ENCODE peak calls at places on chromosome 1, in four cellular contexts. B is RWPE1; D is NCI-H1092; V is stimulated activated CD4-positive, alpha-beta T cell treated with anti-CD3 and anti-CD28 coated beads, Interleukin-4, amount 100 ng/mL, for 48 hours. M is an unnamed sample.

GRCh38 chr1:4107291-4107690 is 207.2 kb upstream of the C1orf174 start:
- DNase-seq in D (no peak), B (no peak), V (no peak), M (no peak)

GRCh38 chr1:211687462-211688215 is 12.2 kb upstream of the NEK2 start:
- DNase-seq in B (no peak), V (no peak), D (no peak), M (no peak)

GRCh38 chr1:28437924-28438699 is 67.7 kb upstream of the RCC1 start:
- DNase-seq in B (peak), V (no peak), D (no peak), M (peak)

GRCh38 chr1:5847013-5847654 is 145.1 kb downstream of the NPHP4 start:
- DNase-seq in B (peak), D (no peak), V (peak), M (no peak)

GRCh38 chr1:24416666-24417391 is 1.2 kb downstream of the NIPAL3 start:
- DNase-seq in B (peak), V (no peak), D (no peak), M (no peak)

GRCh38 chr1:42311138-42311537 is 23.9 kb downstream of the FOXJ3 start:
- DNase-seq in V (no peak), B (no peak), D (no peak), M (no peak)

GRCh38 chr1:8583031-8583430 is 234.4 kb downstream of the RERE start:
- DNase-seq in V (no peak), B (no peak), D (no peak), M (no peak)

GRCh38 chr1:109361114-109361513 is 36.6 kb downstream of the SORT1 start:
- DNase-seq in B (no peak), D (no peak), V (no peak), M (no peak)

GRCh38 chr1:170063109-170063826 is 11.2 kb downstream of the KIFAP3 start:
- DNase-seq in B (peak), V (no peak), D (no peak), M (no peak)

GRCh38 chr1:67726224-67726623 is 41.2 kb downstream of the GADD45A start:
- DNase-seq in B (no peak), D (no peak), V (no peak), M (no peak)

GRCh38 chr1:89271616-89272015 is 1.0 kb downstream of the GBP5 start:
- DNase-seq in D (no peak), B (peak), V (no peak), M (no peak)

GRCh38 chr1:14366361-14367018 is 232.0 kb upstream of the KAZN start:
- DNase-seq in V (no peak), B (no peak), D (no peak), M (no peak)